ENCODE peak calls at places on chromosome 12, in five cellular contexts. F is stimulated activated CD8-positive, alpha-beta memory T cell treated with anti-CD3 and anti-CD28 coated beads, Interleukin-12 subunit alpha, Interleukin-12 subunit beta, amount 100 ng/mL, for 1 hour; J is germinal center; U is PC-3; S is NCI-H1436. A is an unnamed sample.

GRCh38 chr12:77189463-77189862 is 124.1 kb upstream of the E2F7 start:
- DNase-seq in F (no peak), J (no peak), S (no peak), U (no peak), A (no peak)

GRCh38 chr12:70785896-70786295 is 134.6 kb downstream of the PTPRR start:
- DNase-seq in U (no peak), J (no peak), S (no peak), F (no peak), A (no peak)

GRCh38 chr12:513446-513845 is 53.7 kb downstream of the B4GALNT3 start:
- DNase-seq in U (no peak), S (no peak), F (no peak), J (no peak), A (no peak)

GRCh38 chr12:6957741-6958608 is 6.8 kb downstream of the PTPN6 start:
- DNase-seq in S (no peak), U (no peak), J (no peak), F (no peak), A (no peak)

GRCh38 chr12:128455849-128456248 is 188.9 kb downstream of the TMEM132C start:
- DNase-seq in F (no peak), U (no peak), S (no peak), J (no peak), A (no peak)

GRCh38 chr12:108840605-108841328 is 16.6 kb downstream of the SSH1 start:
- DNase-seq in J (no peak), S (no peak), F (no peak), U (no peak), A (no peak)

GRCh38 chr12:90905691-90906370 is 49.1 kb downstream of the CCER1 start:
- DNase-seq in S (no peak), F (no peak), J (no peak), U (peak; percentile 47), A (no peak)

GRCh38 chr12:78361683-78362082 is 502.9 kb upstream of the SYT1 start:
- DNase-seq in U (no peak), F (no peak), J (no peak), S (no peak), A (no peak)

GRCh38 chr12:19779393-19780056 is 340.2 kb downstream of the AEBP2 start:
- DNase-seq in F (no peak), S (no peak), U (no peak), J (no peak), A (no peak)

GRCh38 chr12:105319691-105320209 is 10.7 kb upstream of the C12orf75 start:
- DNase-seq in U (no peak), S (no peak), J (no peak), F (no peak), A (no peak)

GRCh38 chr12:114783176-114783575 is 99.2 kb upstream of the TBX3 start:
- DNase-seq in S (no peak), U (no peak), F (no peak), J (no peak), A (no peak)

GRCh38 chr12:121388421-121388981 is 11.4 kb upstream of the RNF34 start:
- DNase-seq in S (no peak), J (no peak), U (peak; percentile 79), F (no peak), A (no peak)

GRCh38 chr12:131860472-131861260 is 32.5 kb downstream of the MMP17 start:
- DNase-seq in S (peak; percentile 84), F (no peak), J (no peak), U (peak; percentile 95), A (peak; percentile 74)

GRCh38 chr12:51901121-51901812 is 6.0 kb upstream of the ACVRL1 start:
- DNase-seq in F (no peak), U (no peak), J (no peak), S (no peak), A (no peak)

GRCh38 chr12:42129595-42130204 is 15.0 kb downstream of the GXYLT1 start:
- DNase-seq in F (no peak), J (no peak), S (peak; percentile 27), U (peak; percentile 80), A (peak; percentile 57)

GRCh38 chr12:104354167-104354867 is 50.8 kb downstream of the EID3 start:
- DNase-seq in F (no peak), S (no peak), J (no peak), U (no peak), A (no peak)

GRCh38 chr12:6115389-6115788 is 9.1 kb downstream of the VWF start:
- DNase-seq in U (peak; percentile 4), J (no peak), F (no peak), S (no peak), A (no peak)

GRCh38 chr12:6330999-6331714 is 10.7 kb downstream of the TNFRSF1A start:
- DNase-seq in F (no peak), J (no peak), S (no peak), U (no peak), A (no peak)

GRCh38 chr12:29616664-29617409 is 119.4 kb upstream of the OVCH1 start:
- DNase-seq in S (no peak), J (no peak), U (peak; percentile 87), F (no peak), A (no peak)

GRCh38 chr12:4418913-4419312 is 26.7 kb downstream of the FGF6 start:
- DNase-seq in U (no peak), J (no peak), S (no peak), F (no peak), A (no peak)